ENCODE peak calls at places on chromosomes 2 and 18, in five cellular contexts. S is osteoblast, R is AG09309, U is ascending aorta, G is astrocyte of the cerebellum. Z is an unnamed sample.

GRCh38 chr2:67103161-67103560 is 294.0 kb upstream of the ETAA1 start:
- DNase-seq in U (no peak), G (no peak), R (no peak), S (no peak), Z (no peak)

GRCh38 chr2:222399038-222399783 is 25.1 kb upstream of the SGPP2 start:
- DNase-seq in U (no peak), G (no peak), R (no peak), S (no peak), Z (no peak)

GRCh38 chr2:127634066-127634617 is 11.8 kb upstream of the GPR17 start:
- DNase-seq in G (no peak), U (no peak), R (no peak), S (peak), Z (no peak)

GRCh38 chr2:236177604-236177966 is 9.4 kb upstream of the GBX2 start:
- DNase-seq in U (no peak), S (peak), R (no peak), G (no peak), Z (no peak)

GRCh38 chr2:134911386-134911785 is 7.2 kb upstream of the CCNT2 start:
- DNase-seq in S (no peak), G (no peak), U (no peak), R (no peak), Z (no peak)

GRCh38 chr2:203800783-203801182 is 66.8 kb upstream of the CTLA4 start:
- DNase-seq in S (no peak), U (no peak), R (no peak), G (no peak), Z (no peak)

GRCh38 chr2:184646177-184646576 is 47.8 kb downstream of the ZNF804A start:
- DNase-seq in G (peak), S (no peak), U (no peak), R (no peak), Z (no peak)

GRCh38 chr18:47265197-47265596 is 13.7 kb upstream of the SKOR2 start:
- DNase-seq in S (no peak), U (no peak), G (peak), R (peak), Z (no peak)

GRCh38 chr2:9752441-9753275 is 90.6 kb upstream of the TAF1B start:
- DNase-seq in R (no peak), G (no peak), U (no peak), S (peak), Z (peak)

GRCh38 chr2:28915939-28916338 is 21.5 kb downstream of the WDR43 start:
- DNase-seq in S (no peak), U (no peak), G (no peak), R (no peak), Z (no peak)

GRCh38 chr2:182020319-182021055 is 34.8 kb downstream of the PPP1R1C start:
- DNase-seq in U (no peak), R (no peak), G (no peak), S (peak), Z (no peak)

GRCh38 chr2:179443175-179443574 is 178.5 kb upstream of the SESTD1 start:
- DNase-seq in R (no peak), S (peak), U (no peak), G (no peak), Z (peak)

GRCh38 chr18:11149441-11150270 is at the start of gene PIEZO2:
- DNase-seq in G (peak), U (no peak), S (peak), R (no peak), Z (peak)

GRCh38 chr2:196413821-196414274 is 225.7 kb upstream of the CCDC150 start:
- DNase-seq in R (no peak), S (no peak), G (no peak), U (no peak), Z (peak)

GRCh38 chr2:67650292-67651133 is 253.4 kb downstream of the ETAA1 start:
- DNase-seq in U (peak), S (peak), G (peak), R (peak), Z (peak)

GRCh38 chr2:238242731-238243495 is 3.1 kb upstream of the HES6 start:
- DNase-seq in U (no peak), S (no peak), R (no peak), G (no peak), Z (no peak)

GRCh38 chr18:57095884-57096283 is 51.0 kb upstream of the BOD1L2 start:
- DNase-seq in G (no peak), U (no peak), S (no peak), R (no peak), Z (no peak)

GRCh38 chr2:62200291-62200841 is 4.5 kb downstream of the B3GNT2 start:
- DNase-seq in S (no peak), R (no peak), U (no peak), G (no peak), Z (no peak)

GRCh38 chr2:116754371-116755101 is 1060.0 kb upstream of the DDX18 start:
- DNase-seq in G (no peak), S (no peak), U (no peak), R (no peak), Z (peak)

GRCh38 chr2:197306691-197307030 is 3.9 kb downstream of the ANKRD44 start:
- DNase-seq in G (no peak), S (peak), U (peak), R (no peak), Z (peak)

GRCh38 chr18:49023938-49024341 is 73.2 kb upstream of the SMAD7 start:
- DNase-seq in G (no peak), S (no peak), R (no peak), U (no peak), Z (no peak)

GRCh38 chr18:56748698-56749268 is 97.6 kb downstream of the WDR7 start:
- DNase-seq in S (peak), U (no peak), R (peak), G (peak), Z (no peak)

GRCh38 chr2:230824406-230824978 is 40.2 kb upstream of the ITM2C start:
- DNase-seq in S (peak), R (peak), U (no peak), G (peak), Z (no peak)

GRCh38 chr18:45373286-45373880 is 241.9 kb upstream of the SLC14A2 start:
- DNase-seq in R (no peak), S (no peak), G (no peak), U (no peak), Z (no peak)

GRCh38 chr2:47607315-47608061 is 175.5 kb upstream of the MSH6 start:
- DNase-seq in R (no peak), G (no peak), S (no peak), U (no peak), Z (no peak)

GRCh38 chr2:167859676-167860075 is 387.7 kb downstream of the STK39 start:
- DNase-seq in R (no peak), U (no peak), G (no peak), S (no peak), Z (no peak)

GRCh38 chr18:56575819-56576663 is 62.4 kb downstream of the TXNL1 start:
- DNase-seq in R (no peak), G (peak), S (peak), U (no peak), Z (no peak)

GRCh38 chr18:6962571-6963451 is 154.8 kb downstream of the LAMA1 start:
- DNase-seq in S (no peak), R (no peak), G (no peak), U (no peak), Z (no peak)

GRCh38 chr18:22210331-22210754 is 41.0 kb downstream of the GATA6 start:
- DNase-seq in G (no peak), U (no peak), S (peak), R (no peak), Z (no peak)

GRCh38 chr2:83900859-83901258 is 558.2 kb downstream of the SUCLG1 start:
- DNase-seq in U (no peak), S (no peak), G (no peak), R (no peak), Z (no peak)

GRCh38 chr2:48114256-48114655 is 208.0 kb upstream of the FBXO11 start:
- DNase-seq in G (no peak), U (no peak), R (no peak), S (no peak), Z (no peak)

GRCh38 chr2:7627587-7627986 is 710.4 kb downstream of the RNF144A start:
- DNase-seq in S (no peak), R (peak), G (no peak), U (no peak), Z (no peak)

GRCh38 chr2:8535821-8536685 is 145.8 kb upstream of the ID2 start:
- DNase-seq in R (no peak), S (peak), U (no peak), G (no peak), Z (no peak)

GRCh38 chr18:36811955-36812354 is 16.8 kb downstream of the TPGS2 start:
- DNase-seq in S (no peak), U (no peak), R (no peak), G (no peak), Z (no peak)

GRCh38 chr18:43893001-43893637 is 615.8 kb upstream of the SYT4 start:
- DNase-seq in S (peak), U (no peak), R (peak), G (peak), Z (no peak)

GRCh38 chr2:238599549-238600505 is 173.1 kb downstream of the ASB1 start:
- DNase-seq in S (no peak), R (no peak), G (no peak), U (no peak), Z (no peak)

GRCh38 chr2:33210626-33211025 is 263.9 kb downstream of the LTBP1 start:
- DNase-seq in U (peak), R (peak), S (peak), G (peak), Z (no peak)

GRCh38 chr2:20648207-20648606 is 2.7 kb downstream of the HS1BP3 start:
- DNase-seq in U (no peak), G (no peak), R (no peak), S (no peak), Z (no peak)
- H3K4me3 ChIP-seq in U (peak), G (no peak), R (no peak), S (no peak), Z (no peak)

DNA sequence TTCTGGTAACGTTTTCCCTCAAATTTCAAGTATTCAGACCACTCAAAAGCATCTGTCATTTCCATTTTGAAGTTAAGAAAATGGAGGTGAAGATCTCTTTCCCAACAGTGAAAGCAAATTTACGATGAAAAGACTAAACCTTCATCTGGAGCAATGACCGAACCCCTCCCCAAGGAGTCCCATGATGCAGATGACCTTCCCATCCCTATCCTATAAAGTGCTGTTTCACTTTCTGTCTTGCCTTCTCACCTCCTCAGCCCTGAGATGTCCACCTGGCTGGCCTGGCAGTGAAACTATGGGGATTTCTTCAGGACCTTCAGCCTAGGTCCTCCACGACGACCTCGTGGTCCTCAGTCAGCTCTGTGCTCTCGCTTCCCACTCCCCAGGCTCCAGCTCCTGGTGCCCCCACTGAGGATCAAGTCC is 925 bp upstream of the NPC1 start:
- DNase-seq in S (no peak), R (no peak), U (no peak), G (no peak), Z (no peak)
- H3K4me3 ChIP-seq in S (peak), R (no peak), U (peak), G (peak), Z (peak)

GRCh38 chr2:241803387-241804325 is 5.3 kb upstream of the NEU4 start:
- DNase-seq in G (no peak), U (no peak), S (peak), R (no peak), Z (peak)
- H3K4me3 ChIP-seq in G (peak), U (peak), S (peak), R (peak), Z (no peak)

GRCh38 chr2:174878537-174879147 is 114.4 kb upstream of the CHRNA1 start:
- DNase-seq in S (peak), U (no peak), R (no peak), G (peak), Z (no peak)
- H3K4me3 ChIP-seq in S (peak), U (peak), R (peak), G (peak), Z (peak)

GRCh38 chr18:13447621-13448020 is 229.1 kb downstream of the LDLRAD4 start:
- DNase-seq in U (no peak), S (peak), G (peak), R (peak), Z (no peak)
- H3K4me3 ChIP-seq in U (peak), S (peak), G (no peak), R (no peak), Z (peak)

DNA sequence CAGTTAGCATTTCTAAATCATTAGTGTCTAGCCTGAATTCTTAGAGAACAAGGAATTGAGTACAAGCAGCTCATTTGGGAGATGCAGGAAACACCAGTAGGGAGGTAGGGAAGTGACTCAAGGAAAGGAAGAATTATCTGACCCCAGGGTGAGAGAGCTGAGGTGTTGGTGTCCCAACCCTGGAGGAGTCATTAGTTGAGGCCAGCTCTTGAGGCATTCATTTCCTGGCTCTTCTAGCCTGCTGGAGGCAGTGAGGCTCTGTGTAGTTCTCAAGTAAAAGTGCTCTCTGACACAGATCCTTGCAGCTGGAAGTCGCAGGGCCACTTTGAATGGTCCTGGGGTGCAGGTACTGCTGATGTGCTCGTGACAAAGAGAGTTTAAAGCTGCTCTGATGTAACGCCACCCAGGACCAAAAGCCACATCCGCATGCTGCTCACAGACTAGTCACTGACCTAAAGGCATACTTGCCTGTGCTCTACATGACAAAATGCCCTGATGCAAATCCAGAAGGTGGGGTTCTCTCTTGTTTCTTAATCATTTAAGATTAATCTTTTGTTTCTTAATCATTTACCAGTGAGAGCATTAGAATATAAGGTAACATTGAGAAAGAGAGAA is 299.5 kb upstream of the LYPD1 start:
- DNase-seq in G (no peak), S (no peak), R (no peak), U (no peak), Z (no peak)
- H3K4me3 ChIP-seq in G (no peak), S (no peak), R (no peak), U (no peak), Z (no peak)

GRCh38 chr2:481388-481787 is 193.5 kb upstream of the ALKAL2 start:
- DNase-seq in R (no peak), U (no peak), S (no peak), G (no peak), Z (no peak)

GRCh38 chr2:479031-479430 is 191.1 kb upstream of the ALKAL2 start:
- DNase-seq in G (no peak), S (no peak), R (no peak), U (no peak), Z (no peak)

GRCh38 chr2:479505-480161 is 191.7 kb upstream of the ALKAL2 start:
- DNase-seq in S (peak), U (no peak), R (no peak), G (no peak), Z (no peak)
- H3K4me3 ChIP-seq in S (no peak), U (no peak), R (no peak), G (no peak), Z (peak)

GRCh38 chr2:64865831-64866146 is 123.4 kb upstream of the SLC1A4 start:
- DNase-seq in U (no peak), G (no peak), S (no peak), R (no peak), Z (no peak)
- H3K4me3 ChIP-seq in U (peak), G (peak), S (peak), R (peak), Z (peak)

GRCh38 chr2:234528410-234529150 is 31.7 kb upstream of the ARL4C start:
- DNase-seq in U (no peak), G (no peak), R (no peak), S (no peak), Z (no peak)
- H3K4me3 ChIP-seq in U (no peak), G (no peak), R (no peak), S (no peak), Z (no peak)